ENCODE peak calls at places on chromosomes 4 and X, in six cellular contexts. P is heart right ventricle; O is germinal center; V is CD8-positive, alpha-beta T cell; F is activated naive CD4-positive, alpha-beta T cell; T is SK-N-DZ. X is an unnamed sample.

GRCh38 chr4:152853293-152853692 is 73.5 kb downstream of the ARFIP1 start:
- DNase-seq in T (no peak), V (no peak), P (no peak), F (no peak), O (no peak), X (no peak)

GRCh38 chrX:133676344-133677122 is 261.2 kb upstream of the GPC4 start:
- DNase-seq in F (no peak), T (no peak), V (no peak), P (no peak), O (no peak), X (no peak)

GRCh38 chr4:151371045-151371605 is 37.9 kb upstream of the FHIP1A start:
- DNase-seq in V (no peak), T (no peak), P (no peak), O (no peak), F (no peak), X (no peak)

GRCh38 chrX:39969099-39969825 is 128.5 kb downstream of the BCOR start:
- DNase-seq in O (no peak), T (peak), V (peak), F (no peak), P (peak), X (peak)

GRCh38 chr4:99054428-99054994 is 34.1 kb downstream of the ADH5 start:
- DNase-seq in O (no peak), V (no peak), F (no peak), T (no peak), P (no peak), X (no peak)

GRCh38 chrX:9267415-9267814 is 197.4 kb upstream of the TBL1X start:
- DNase-seq in P (no peak), T (no peak), V (no peak), O (no peak), F (no peak), X (no peak)

GRCh38 chr4:165684177-165684870 is 188.7 kb upstream of the TLL1 start:
- DNase-seq in O (no peak), F (no peak), P (no peak), T (no peak), V (no peak), X (no peak)

GRCh38 chr4:78145622-78146021 is 88.5 kb downstream of the FRAS1 start:
- DNase-seq in P (peak), F (no peak), V (no peak), O (no peak), T (no peak), X (no peak)

GRCh38 chr4:52651993-52652672 is 7.0 kb downstream of the USP46 start:
- DNase-seq in V (no peak), O (no peak), T (no peak), P (no peak), F (no peak), X (no peak)

GRCh38 chr4:120056249-120056648 is 10.4 kb downstream of the MAD2L1 start:
- DNase-seq in V (no peak), F (no peak), T (no peak), O (peak), P (no peak), X (no peak)

GRCh38 chr4:148044889-148045352 is 313.0 kb downstream of the ARHGAP10 start:
- DNase-seq in O (no peak), P (no peak), V (no peak), F (no peak), T (no peak), X (no peak)

GRCh38 chr4:101835121-101835904 is 44.8 kb downstream of the BANK1 start:
- DNase-seq in F (no peak), T (no peak), P (peak), V (no peak), O (no peak), X (no peak)